ENCODE peak calls at places on chromosome 10, in six cellular contexts. W is Right ventricle myocardium superior, L is MCF 10A, T is body of pancreas, V is ureter, P is neural crest cell. N is an unnamed sample.

GRCh38 chr10:113945075-113945686 is 90.7 kb downstream of the NHLRC2 start:
- DNase-seq in P (no peak), L (peak), V (no peak), W (no peak), T (peak), N (peak)

GRCh38 chr10:66916030-66916429 is 9.8 kb upstream of the LRRTM3 start:
- DNase-seq in L (no peak), V (no peak), P (no peak), W (no peak), T (no peak), N (no peak)

GRCh38 chr10:21995557-21995956 is 8.0 kb downstream of the DNAJC1 start:
- DNase-seq in P (no peak), W (no peak), T (no peak), L (peak), V (no peak), N (no peak)

GRCh38 chr10:91551856-91552255 is 81.0 kb downstream of the PPP1R3C start:
- DNase-seq in L (peak), W (peak), T (peak), P (peak), V (peak), N (peak)

GRCh38 chr10:45627412-45628048 is 45.0 kb downstream of the ZFAND4 start:
- DNase-seq in T (peak), P (no peak), V (no peak), L (no peak), W (peak), N (no peak)

GRCh38 chr10:49187950-49188761 is at the start of gene TMEM273:
- DNase-seq in T (peak), W (peak), V (peak), P (no peak), L (no peak), N (no peak)

GRCh38 chr10:22977751-22978150 is 49.9 kb downstream of the ARMC3 start:
- DNase-seq in W (no peak), P (no peak), L (no peak), T (no peak), V (no peak), N (no peak)

GRCh38 chr10:84543948-84544347 is 215.6 kb downstream of the CCSER2 start:
- DNase-seq in L (peak), W (no peak), P (no peak), T (no peak), V (no peak), N (no peak)

GRCh38 chr10:122141821-122142651 is 129.1 kb upstream of the BTBD16 start:
- DNase-seq in V (no peak), L (peak), T (no peak), P (no peak), W (peak), N (no peak)

GRCh38 chr10:13613519-13613918 is 26.8 kb downstream of the PRPF18 start:
- DNase-seq in T (no peak), W (no peak), L (peak), V (no peak), P (peak), N (no peak)

GRCh38 chr10:123148414-123149161 is 652 bp downstream of the HMX2 start:
- DNase-seq in L (no peak), P (no peak), T (no peak), W (no peak), V (no peak), N (peak)

GRCh38 chr10:27537812-27538211 is 33.7 kb downstream of the RAB18 start:
- DNase-seq in T (no peak), W (no peak), V (no peak), L (no peak), P (no peak), N (no peak)

GRCh38 chr10:89337493-89337892 is 9.7 kb downstream of the IFIT3 start:
- DNase-seq in T (no peak), P (no peak), W (no peak), L (peak), V (no peak), N (no peak)

GRCh38 chr10:5079306-5079830 is 14.8 kb upstream of the AKR1C3 start:
- DNase-seq in P (no peak), L (no peak), V (no peak), T (no peak), W (no peak), N (no peak)

GRCh38 chr10:124917168-124917938 is 24.6 kb upstream of the ZRANB1 start:
- DNase-seq in T (peak), V (no peak), L (peak), W (peak), P (peak), N (peak)

GRCh38 chr10:58781873-58782488 is 269.3 kb downstream of the BICC1 start:
- DNase-seq in P (no peak), T (no peak), L (peak), W (no peak), V (no peak), N (no peak)

GRCh38 chr10:4344544-4344994 is 481.4 kb upstream of the AKR1E2 start:
- DNase-seq in P (no peak), T (peak), W (peak), V (no peak), L (peak), N (no peak)

GRCh38 chr10:4529266-4529665 is 296.7 kb upstream of the AKR1E2 start:
- DNase-seq in P (no peak), T (no peak), W (no peak), V (no peak), L (no peak), N (no peak)

GRCh38 chr10:100153239-100153840 is 32.5 kb downstream of the ERLIN1 start:
- DNase-seq in L (peak), W (no peak), T (no peak), P (no peak), V (no peak), N (no peak)

GRCh38 chr10:75569506-75569905 is 138.1 kb downstream of the LRMDA start:
- DNase-seq in V (no peak), W (no peak), L (no peak), T (no peak), P (no peak), N (no peak)

GRCh38 chr10:131875501-131875900 is 25.3 kb upstream of the PPP2R2D start:
- DNase-seq in L (no peak), P (no peak), W (no peak), V (no peak), T (no peak), N (peak)

GRCh38 chr10:26215923-26216576 is 524 bp upstream of the GAD2 start:
- DNase-seq in T (peak), L (no peak), V (no peak), W (no peak), P (peak), N (no peak)

GRCh38 chr10:17617031-17617911 is at the start of gene HACD1:
- DNase-seq in T (peak), L (peak), V (peak), W (peak), P (peak), N (peak)

GRCh38 chr10:103784723-103785418 is 70.5 kb downstream of the SH3PXD2A start:
- DNase-seq in L (peak), V (peak), T (peak), P (no peak), W (no peak), N (no peak)

GRCh38 chr10:75530337-75530736 is 98.9 kb downstream of the LRMDA start:
- DNase-seq in L (peak), T (no peak), P (no peak), W (no peak), V (no peak), N (no peak)

GRCh38 chr10:72340510-72340895 is 14.2 kb downstream of the DNAJB12 start:
- DNase-seq in T (peak), L (peak), V (no peak), W (peak), P (peak), N (peak)

GRCh38 chr10:69750011-69750373 is 51.7 kb upstream of the COL13A1 start:
- DNase-seq in L (no peak), T (no peak), W (no peak), P (no peak), V (no peak), N (no peak)